ENCODE peak calls at places on chromosomes 16 and 17, in four cellular contexts. L, T, P and I are unnamed samples.

GRCh38 chr17:52383493-52384100 is 225.1 kb upstream of the CA10 start:
- DNase-seq in T (peak; percentile 66), P (no peak), L (peak; percentile 0), I (peak; percentile 71)

GRCh38 chr16:2003231-2003826 is 6.3 kb downstream of the ZNF598 start:
- DNase-seq in L (no peak), T (no peak), P (no peak), I (no peak)

GRCh38 chr16:56203052-56203451 is 11.8 kb downstream of the GNAO1 start:
- DNase-seq in L (peak; percentile 6), T (peak; percentile 9), P (no peak), I (peak; percentile 5)

GRCh38 chr17:64402469-64402868 is 11.8 kb upstream of the PECAM1 start:
- DNase-seq in T (no peak), P (no peak), L (no peak), I (no peak)

GRCh38 chr17:66652840-66653507 is 181.9 kb upstream of the CACNG5 start:
- DNase-seq in L (peak; percentile 74), P (no peak), T (no peak), I (peak; percentile 93)

GRCh38 chr16:28606291-28607115 is 3.3 kb downstream of the SULT1A1 start:
- DNase-seq in P (no peak), T (no peak), L (no peak), I (no peak)

GRCh38 chr17:51372345-51373004 is 112.1 kb downstream of the UTP18 start:
- DNase-seq in P (no peak), T (peak; percentile 79), L (peak; percentile 73), I (peak; percentile 64)

GRCh38 chr16:17470002-17470870 is 524 bp downstream of the XYLT1 start:
- DNase-seq in P (no peak), T (no peak), L (no peak), I (no peak)

GRCh38 chr17:67662712-67663111 is 55.0 kb upstream of the NOL11 start:
- DNase-seq in L (no peak), T (no peak), P (no peak), I (no peak)

GRCh38 chr16:86222541-86222940 is 287.8 kb upstream of the FOXF1 start:
- DNase-seq in T (peak; percentile 42), L (peak; percentile 84), P (peak; percentile 61), I (no peak)

GRCh38 chr17:17681744-17682292 is 560 bp downstream of the RAI1 start:
- DNase-seq in T (no peak), P (no peak), L (no peak), I (no peak)

GRCh38 chr16:73113326-73113720 is 65.4 kb upstream of the ZFHX3 start:
- DNase-seq in P (no peak), L (peak; percentile 25), T (peak; percentile 70), I (peak; percentile 82)

GRCh38 chr16:27237229-27238015 is 31.1 kb downstream of the NSMCE1 start:
- DNase-seq in T (peak; percentile 48), P (no peak), L (no peak), I (no peak)

GRCh38 chr17:63997341-63998048 is 656 bp upstream of the PRR29 start:
- DNase-seq in L (no peak), P (no peak), T (peak; percentile 36), I (no peak)

GRCh38 chr17:75596320-75597087 is 8.9 kb downstream of the MYO15B start:
- DNase-seq in P (no peak), T (no peak), L (no peak), I (no peak)

GRCh38 chr16:86095906-86096485 is 197.0 kb downstream of the IRF8 start:
- DNase-seq in P (no peak), T (no peak), L (no peak), I (no peak)

GRCh38 chr17:81845361-81845760 is 10.5 kb upstream of the PPP1R27 start:
- DNase-seq in L (no peak), P (no peak), T (no peak), I (no peak)

GRCh38 chr17:4895676-4896331 is 3.5 kb upstream of the C17orf107 start:
- DNase-seq in T (no peak), P (no peak), L (no peak), I (no peak)

GRCh38 chr16:15648135-15648730 is 1.8 kb upstream of the NDE1 start:
- DNase-seq in T (no peak), L (no peak), P (no peak), I (peak; percentile 52)

GRCh38 chr17:66842505-66842904 is 7.6 kb downstream of the CACNG5 start:
- DNase-seq in L (no peak), P (no peak), T (no peak), I (no peak)

GRCh38 chr17:27456681-27457404 is 595 bp downstream of the KSR1 start:
- DNase-seq in T (no peak), P (no peak), L (no peak), I (no peak)

GRCh38 chr16:4935231-4935855 is 1.6 kb downstream of the PPL start:
- DNase-seq in L (no peak), T (peak; percentile 94), P (no peak), I (peak; percentile 43)

GRCh38 chr17:35089846-35090193 is 26.3 kb upstream of the RFFL start:
- DNase-seq in L (peak; percentile 34), P (no peak), T (peak; percentile 55), I (peak; percentile 76)

GRCh38 chr16:5062790-5063765 is 2.7 kb downstream of the C16orf89 start:
- DNase-seq in L (no peak), P (no peak), T (no peak), I (no peak)

GRCh38 chr17:7855643-7856080 is 796 bp downstream of the TMEM88 start:
- DNase-seq in L (no peak), T (no peak), P (no peak), I (no peak)

GRCh38 chr16:59259074-59259963 is 525.2 kb upstream of the GOT2 start:
- DNase-seq in T (no peak), L (no peak), P (no peak), I (no peak)

GRCh38 chr17:34156401-34156740 is 98.7 kb upstream of the CCL2 start:
- DNase-seq in P (no peak), T (no peak), L (no peak), I (no peak)

GRCh38 chr17:81491761-81492160 is 20.8 kb downstream of the ACTG1 start:
- DNase-seq in P (no peak), L (no peak), T (no peak), I (no peak)

GRCh38 chr17:42403150-42403549 is 14.9 kb upstream of the STAT3 start:
- DNase-seq in L (no peak), P (no peak), T (no peak), I (no peak)

GRCh38 chr17:48483471-48484131 is 47.2 kb downstream of the HOXB1 start:
- DNase-seq in T (peak; percentile 94), P (peak; percentile 97), L (peak; percentile 100), I (peak; percentile 95)

GRCh38 chr16:75789237-75789636 is 62.9 kb upstream of the CPHXL start:
- DNase-seq in L (peak; percentile 46), P (peak; percentile 4), T (peak; percentile 61), I (peak; percentile 45)

GRCh38 chr17:9671559-9671958 is 26.2 kb downstream of the USP43 start:
- DNase-seq in L (no peak), P (no peak), T (no peak), I (no peak)

DNA sequence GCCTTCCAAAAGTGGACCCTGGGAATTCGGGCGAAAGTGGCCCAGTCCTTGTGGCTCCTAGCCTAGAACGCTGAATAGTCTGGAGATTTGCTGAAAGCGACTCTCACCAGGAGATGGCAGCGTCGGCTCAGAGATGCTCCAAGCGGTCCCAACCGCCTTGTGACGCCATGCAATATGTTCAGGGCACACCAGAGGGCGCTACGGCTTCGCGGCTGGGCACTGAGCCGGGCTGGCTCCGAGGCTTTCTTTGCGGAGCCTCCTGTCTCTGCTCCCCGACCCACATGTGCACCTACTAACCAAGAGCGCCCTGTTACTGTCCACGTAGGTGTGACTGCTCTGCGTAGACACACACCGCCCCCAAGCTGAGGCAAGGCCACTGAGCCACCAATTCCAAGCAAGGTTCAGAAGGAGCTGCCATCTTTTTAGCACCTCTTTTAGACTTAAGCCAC is 36.9 kb downstream of the SYCE1L start:
- DNase-seq in P (peak; percentile 65), L (peak; percentile 71), T (peak; percentile 87), I (peak; percentile 59)
- H3K4me3 ChIP-seq in P (peak overlapping the region; percentile 17), L (no peak overlapping the region), T (no peak overlapping the region), I (no peak overlapping the region)

GRCh38 chr17:56936697-56937322 is 23.0 kb upstream of the TRIM25 start:
- DNase-seq in P (no peak), L (no peak), T (no peak), I (peak; percentile 82)
- H3K4me3 ChIP-seq in P (no peak overlapping the region), L (no peak overlapping the region), T (no peak overlapping the region), I (no peak overlapping the region)

GRCh38 chr17:57987582-57988300 is at the start of gene VEZF1:
- DNase-seq in L (peak; percentile 44), T (peak; percentile 78), P (no peak), I (no peak)

GRCh38 chr17:57984226-57984890 is 3.7 kb downstream of the VEZF1 start:
- DNase-seq in P (no peak), T (peak; percentile 56), L (no peak), I (no peak)

GRCh38 chr17:57986841-57987581 is 1.0 kb downstream of the VEZF1 start:
- DNase-seq in L (peak; percentile 91), T (peak; percentile 78), P (peak; percentile 66), I (peak; percentile 59)

GRCh38 chr17:57984936-57985674 is 2.9 kb downstream of the VEZF1 start:
- DNase-seq in P (no peak), L (no peak), T (no peak), I (no peak)

DNA sequence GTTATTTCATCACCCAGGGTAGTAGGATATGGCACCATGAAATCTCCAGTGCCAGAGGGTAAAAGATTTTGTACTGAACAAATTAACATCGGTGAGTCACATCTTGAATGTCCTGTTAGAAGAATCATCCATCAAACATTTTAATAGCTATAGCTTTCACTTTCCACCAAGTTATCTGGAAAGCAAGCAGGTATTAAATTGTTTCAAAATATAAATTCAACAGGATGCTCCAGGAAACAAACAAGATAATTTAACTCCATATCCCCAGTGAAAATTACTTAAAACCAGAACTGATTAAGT is 2.4 kb downstream of the VEZF1 start:
- DNase-seq in L (peak; percentile 25), P (no peak), T (no peak), I (peak; percentile 86)
- H3K4me3 ChIP-seq in L (peak overlapping the region; percentile 6), P (peak overlapping the region; percentile 41), T (no peak overlapping the region), I (no peak overlapping the region)

GRCh38 chr16:57999971-58000705 is at the start of gene ZNF319:
- DNase-seq in T (no peak), P (no peak), L (no peak), I (no peak)

GRCh38 chr16:57999366-57999970 is 1.0 kb downstream of the ZNF319 start:
- DNase-seq in L (peak; percentile 33), T (no peak), P (no peak), I (peak; percentile 44)

GRCh38 chr16:57997528-57998265 is 2.8 kb downstream of the ZNF319 start:
- DNase-seq in P (no peak), L (no peak), T (no peak), I (no peak)

GRCh38 chr16:57998484-57998883 is 2.0 kb downstream of the ZNF319 start:
- DNase-seq in P (no peak), T (peak; percentile 56), L (no peak), I (peak; percentile 78)

GRCh38 chr16:57998992-57999365 is 1.5 kb downstream of the ZNF319 start:
- DNase-seq in L (no peak), T (peak; percentile 35), P (no peak), I (no peak)
- H3K4me3 ChIP-seq in L (peak overlapping the region; percentile 2), T (no peak overlapping the region), P (peak overlapping the region; percentile 65), I (no peak overlapping the region)